ENCODE peak calls at places on chromosomes 1 and 21, in four cellular contexts. S is stimulated activated CD8-positive, alpha-beta memory T cell treated with anti-CD3 and anti-CD28 coated beads, Interleukin-7, amount 100 ng/mL, for 24 hours; A is mammary epithelial cell; J is ELF-1. T is an unnamed sample.

GRCh38 chr1:115650961-115651360 is 9.2 kb downstream of the VANGL1 start:
- DNase-seq in S (no peak), A (no peak), J (peak; percentile 43), T (no peak)

GRCh38 chr1:235138821-235139220 is 10.2 kb upstream of the TOMM20 start:
- DNase-seq in S (no peak), A (no peak), J (no peak), T (no peak)

GRCh38 chr1:234371414-234371813 is 1.8 kb upstream of the COA6 start:
- DNase-seq in S (no peak), A (no peak), J (no peak), T (no peak)

GRCh38 chr1:201970334-201971159 is 11.9 kb upstream of the RNPEP start:
- DNase-seq in S (no peak), A (no peak), J (no peak), T (no peak)

GRCh38 chr1:230212405-230212936 is 145.4 kb downstream of the GALNT2 start:
- DNase-seq in S (no peak), A (no peak), J (no peak), T (peak; percentile 13)

GRCh38 chr1:161122967-161123366 is 5.1 kb downstream of the NIT1 start:
- DNase-seq in S (no peak), A (no peak), J (no peak), T (no peak)

GRCh38 chr1:114025609-114026401 is 46.5 kb downstream of the OLFML3 start:
- DNase-seq in S (no peak), A (no peak), J (no peak), T (no peak)

GRCh38 chr21:36858320-36858957 is 108.0 kb downstream of the HLCS start:
- DNase-seq in S (no peak), A (no peak), J (no peak), T (no peak)

GRCh38 chr1:174217787-174218574 is 58.7 kb downstream of the RABGAP1L start:
- DNase-seq in S (no peak), A (peak; percentile 27), J (no peak), T (peak; percentile 42)

GRCh38 chr1:186175588-186175987 is 199.5 kb downstream of the TPR start:
- DNase-seq in S (no peak), A (peak; percentile 84), J (no peak), T (no peak)

GRCh38 chr1:109874445-109874844 is 36.2 kb upstream of the CSF1 start:
- DNase-seq in S (no peak), A (no peak), J (peak; percentile 17), T (no peak)

GRCh38 chr1:214404571-214405213 is 123.7 kb downstream of the SMYD2 start:
- DNase-seq in S (no peak), A (peak; percentile 98), J (peak; percentile 74), T (no peak)

GRCh38 chr21:45282283-45283018 is 5.2 kb downstream of the POFUT2 start:
- DNase-seq in S (no peak), A (no peak), J (no peak), T (no peak)

GRCh38 chr1:203450541-203451149 is 25.0 kb upstream of the PRELP start:
- DNase-seq in S (no peak), A (no peak), J (peak; percentile 63), T (no peak)

GRCh38 chr1:11592752-11593151 is 61.5 kb downstream of the FBXO2 start:
- DNase-seq in S (no peak), A (no peak), J (no peak), T (no peak)

GRCh38 chr1:230916607-230917283 is 48.4 kb upstream of the C1orf198 start:
- DNase-seq in S (no peak), A (no peak), J (no peak), T (no peak)

GRCh38 chr1:67044631-67045270 is 9.2 kb downstream of the SLC35D1 start:
- DNase-seq in S (no peak), A (no peak), J (no peak), T (no peak)

GRCh38 chr1:219792337-219793021 is 135.9 kb downstream of the SLC30A10 start:
- DNase-seq in S (no peak), A (no peak), J (no peak), T (no peak)

GRCh38 chr21:15333943-15334342 is 269.1 kb upstream of the NRIP1 start:
- DNase-seq in S (no peak), A (no peak), J (no peak), T (no peak)

GRCh38 chr1:1349256-1350012 is at the start of gene DVL1:
- DNase-seq in S (peak; percentile 38), A (peak; percentile 31), J (peak; percentile 72), T (peak; percentile 86)

GRCh38 chr21:42459065-42459430 is 37.0 kb downstream of the RSPH1 start:
- DNase-seq in S (no peak), A (no peak), J (no peak), T (no peak)

GRCh38 chr1:247905899-247906503 is 10.6 kb downstream of the OR2W3 start:
- DNase-seq in S (no peak), A (no peak), J (no peak), T (no peak)

GRCh38 chr1:156709743-156710489 is 4.5 kb upstream of the CRABP2 start:
- DNase-seq in S (no peak), A (peak; percentile 90), J (peak; percentile 57), T (no peak)

GRCh38 chr1:154572433-154573167 is 5.0 kb downstream of the CHRNB2 start:
- DNase-seq in S (no peak), A (no peak), J (peak; percentile 36), T (no peak)

GRCh38 chr21:34351786-34352241 is 12.0 kb upstream of the KCNE2 start:
- DNase-seq in S (no peak), A (no peak), J (peak; percentile 79), T (peak; percentile 10)

GRCh38 chr1:241475688-241476087 is 43.9 kb downstream of the FH start:
- DNase-seq in S (no peak), A (peak; percentile 70), J (no peak), T (no peak)

GRCh38 chr21:43854773-43855633 is 10.0 kb upstream of the AGPAT3 start:
- DNase-seq in S (no peak), A (no peak), J (no peak), T (no peak)

GRCh38 chr1:31203215-31203614 is 36.5 kb downstream of the NKAIN1 start:
- DNase-seq in S (no peak), A (peak; percentile 65), J (no peak), T (no peak)

T was measured in immature natural killer cell.